ENCODE peak calls at places on chromosome 20, in ten cellular contexts. H is dorsolateral prefrontal cortex; K is right cardiac atrium; U is psoas muscle; Q is A549; N is ascending aorta; P is HepG2; O is CD4-positive, CD25-positive, alpha-beta regulatory T cell; X is tibial nerve; S is stomach. I is an unnamed sample.

GRCh38 chr20:38165089-38165965 is at the start of gene TGM2:
- DNase-seq in Q (peak), X (no peak), P (peak), U (peak), H (no peak), K (peak), S (peak), O (no peak), N (peak), I (peak)

GRCh38 chr20:37911262-37911661 is 8.3 kb downstream of the VSTM2L start:
- DNase-seq in K (no peak), S (no peak), Q (no peak), U (no peak), O (no peak), N (no peak), H (no peak), P (no peak), X (no peak), I (no peak)

GRCh38 chr20:38680492-38681118 is 43.7 kb upstream of the SLC32A1 start:
- DNase-seq in H (no peak), S (no peak), U (no peak), P (peak), N (no peak), O (no peak), X (no peak), K (no peak), Q (peak), I (no peak)

GRCh38 chr20:41352106-41352505 is 11.5 kb downstream of the LPIN3 start:
- DNase-seq in K (no peak), H (no peak), N (no peak), U (no peak), P (no peak), S (no peak), O (no peak), X (no peak), Q (peak), I (no peak)

GRCh38 chr20:52047811-52048302 is 143.7 kb downstream of the ZFP64 start:
- DNase-seq in Q (no peak), H (no peak), U (no peak), X (no peak), K (no peak), O (no peak), N (no peak), P (no peak), S (no peak), I (no peak)

GRCh38 chr20:4814696-4815252 is 93.1 kb downstream of the PRND start:
- DNase-seq in P (no peak), H (no peak), Q (no peak), K (no peak), X (no peak), N (no peak), U (no peak), O (peak), S (peak), I (peak)

GRCh38 chr20:11352041-11352440 is 565.7 kb upstream of the BTBD3 start:
- DNase-seq in S (no peak), X (no peak), P (no peak), H (no peak), K (no peak), N (no peak), Q (no peak), U (no peak), O (no peak), I (no peak)

GRCh38 chr20:44113642-44113945 is 73.4 kb downstream of the JPH2 start:
- DNase-seq in X (no peak), N (no peak), K (no peak), S (no peak), H (no peak), U (no peak), O (no peak), Q (no peak), P (no peak), I (no peak)

GRCh38 chr20:5150226-5151076 is 23.6 kb downstream of the CDS2 start:
- DNase-seq in K (no peak), N (no peak), S (no peak), Q (peak), P (peak), H (no peak), U (peak), O (no peak), X (no peak), I (no peak)

GRCh38 chr20:10679269-10679668 is 5.5 kb upstream of the JAG1 start:
- DNase-seq in P (no peak), X (no peak), O (no peak), U (no peak), N (no peak), K (no peak), Q (no peak), S (no peak), H (no peak), I (no peak)

GRCh38 chr20:56003966-56004365 is 1.4 kb downstream of the CBLN4 start:
- DNase-seq in Q (no peak), O (no peak), K (no peak), N (no peak), P (no peak), H (peak), S (no peak), U (no peak), X (no peak), I (no peak)

GRCh38 chr20:61056627-61057312 is 195.3 kb upstream of the CDH4 start:
- DNase-seq in X (no peak), H (no peak), S (peak), U (no peak), O (no peak), P (no peak), N (no peak), Q (no peak), K (no peak), I (no peak)

GRCh38 chr20:53926428-53927028 is 143.9 kb downstream of the BCAS1 start:
- DNase-seq in S (peak), Q (peak), P (peak), H (no peak), N (peak), K (no peak), U (no peak), X (no peak), O (no peak), I (no peak)

GRCh38 chr20:35207950-35208611 is 18.4 kb upstream of the MMP24 start:
- DNase-seq in H (peak), X (peak), Q (peak), S (peak), N (no peak), O (peak), P (peak), K (peak), U (peak), I (peak)

GRCh38 chr20:59672576-59672975 is 68.2 kb downstream of the PHACTR3 start:
- DNase-seq in K (no peak), X (no peak), U (no peak), Q (no peak), H (no peak), N (no peak), O (no peak), S (no peak), P (no peak), I (no peak)

GRCh38 chr20:56573989-56574388 is 40.9 kb downstream of the FAM209B start:
- DNase-seq in O (no peak), N (no peak), K (no peak), Q (no peak), U (no peak), S (no peak), X (no peak), H (no peak), P (no peak), I (no peak)

GRCh38 chr20:35146299-35146921 is 726 bp downstream of the EDEM2 start:
- DNase-seq in Q (no peak), S (no peak), P (peak), X (no peak), K (no peak), H (peak), O (no peak), N (no peak), U (no peak), I (no peak)

GRCh38 chr20:36173451-36173933 is 19.0 kb downstream of the EPB41L1 start:
- DNase-seq in Q (no peak), S (no peak), K (peak), X (no peak), O (no peak), U (no peak), H (peak), P (no peak), N (no peak), I (no peak)

GRCh38 chr20:2515203-2515602 is 6.5 kb upstream of the ZNF343 start:
- DNase-seq in P (no peak), X (no peak), K (no peak), S (no peak), O (no peak), N (no peak), H (no peak), Q (no peak), U (no peak), I (no peak)

GRCh38 chr20:61964675-61965605 is 100.7 kb downstream of the TAF4 start:
- DNase-seq in S (no peak), N (no peak), Q (no peak), H (no peak), P (no peak), X (no peak), K (no peak), O (no peak), U (no peak), I (no peak)

GRCh38 chr20:4090756-4091331 is 75.5 kb upstream of the RNF24 start:
- DNase-seq in H (no peak), S (peak), X (no peak), Q (peak), P (peak), K (no peak), N (no peak), U (no peak), O (no peak), I (no peak)

GRCh38 chr20:5001174-5002076 is at the start of gene SLC23A2:
- DNase-seq in O (peak), K (peak), Q (peak), S (peak), H (peak), P (no peak), N (no peak), U (peak), X (no peak), I (peak)

GRCh38 chr20:17304785-17305184 is 77.9 kb downstream of the PCSK2 start:
- DNase-seq in H (no peak), N (no peak), P (no peak), U (no peak), K (no peak), O (no peak), S (no peak), Q (no peak), X (no peak), I (no peak)

GRCh38 chr20:61658563-61658962 is 406.5 kb downstream of the CDH4 start:
- DNase-seq in U (peak), O (no peak), K (no peak), P (no peak), X (no peak), N (no peak), S (no peak), Q (no peak), H (no peak), I (no peak)

GRCh38 chr20:40336530-40336929 is 352.5 kb downstream of the MAFB start:
- DNase-seq in U (no peak), N (no peak), H (no peak), S (no peak), O (no peak), P (no peak), Q (no peak), K (no peak), X (no peak), I (no peak)

GRCh38 chr20:45432294-45432693 is 16.4 kb downstream of the PIGT start:
- DNase-seq in P (no peak), Q (no peak), K (no peak), X (no peak), U (no peak), H (no peak), N (no peak), S (no peak), O (no peak), I (no peak)

GRCh38 chr20:44495257-44495656 is 19.6 kb downstream of the TTPAL start:
- DNase-seq in O (no peak), K (no peak), X (no peak), U (no peak), N (no peak), S (no peak), P (peak), Q (peak), H (no peak), I (no peak)

GRCh38 chr20:2173186-2173585 is 71.6 kb downstream of the STK35 start:
- DNase-seq in K (no peak), N (no peak), S (peak), H (no peak), Q (no peak), U (no peak), O (no peak), P (no peak), X (no peak), I (no peak)

GRCh38 chr20:33443006-33443511 is 504 bp downstream of the SNTA1 start:
- DNase-seq in Q (no peak), U (peak), P (no peak), K (peak), X (no peak), H (peak), S (peak), N (no peak), O (peak), I (peak)

GRCh38 chr20:51665543-51666118 is 102.6 kb downstream of the ATP9A start:
- DNase-seq in Q (no peak), X (no peak), P (no peak), O (no peak), S (no peak), N (no peak), K (no peak), U (no peak), H (no peak), I (no peak)

GRCh38 chr20:39897781-39898466 is 791.1 kb downstream of the MAFB start:
- DNase-seq in P (no peak), S (no peak), K (no peak), N (no peak), H (no peak), Q (no peak), U (no peak), O (no peak), X (no peak), I (no peak)

GRCh38 chr20:21433329-21433890 is 36.1 kb upstream of the NKX2-4 start:
- DNase-seq in U (no peak), O (no peak), K (no peak), Q (peak), P (no peak), H (no peak), N (no peak), S (no peak), X (no peak), I (no peak)

GRCh38 chr20:59413326-59413865 is 113.0 kb downstream of the EDN3 start:
- DNase-seq in U (no peak), X (no peak), K (no peak), O (no peak), N (no peak), S (no peak), P (no peak), H (no peak), Q (no peak), I (no peak)

GRCh38 chr20:44598413-44599290 is 16.3 kb downstream of the PKIG start:
- DNase-seq in X (no peak), O (no peak), S (no peak), P (no peak), U (peak), Q (no peak), N (no peak), H (no peak), K (peak), I (peak)

GRCh38 chr20:20850407-20850806 is 138.0 kb upstream of the RALGAPA2 start:
- DNase-seq in N (no peak), S (no peak), X (no peak), O (no peak), H (no peak), P (no peak), Q (no peak), K (no peak), U (no peak), I (no peak)

GRCh38 chr20:5100684-5101347 is 18.9 kb downstream of the PCNA start:
- DNase-seq in P (peak), K (peak), N (no peak), U (peak), H (peak), Q (peak), X (peak), O (peak), S (peak), I (peak)

GRCh38 chr20:38599410-38599882 is 2.2 kb upstream of the ARHGAP40 start:
- DNase-seq in X (no peak), K (peak), P (peak), U (peak), N (no peak), Q (no peak), H (no peak), O (no peak), S (peak), I (peak)

GRCh38 chr20:62351469-62352401 is 15.4 kb downstream of the LAMA5 start:
- DNase-seq in S (no peak), P (no peak), N (no peak), Q (no peak), O (no peak), U (no peak), H (no peak), X (no peak), K (peak), I (no peak)

GRCh38 chr20:32070690-32071213 is 18.7 kb downstream of the HCK start:
- DNase-seq in X (no peak), K (no peak), N (no peak), P (no peak), Q (no peak), H (no peak), U (no peak), S (no peak), O (no peak), I (no peak)

GRCh38 chr20:32064667-32065066 is 12.6 kb downstream of the HCK start:
- DNase-seq in O (no peak), H (no peak), P (no peak), X (no peak), S (no peak), N (no peak), Q (no peak), K (no peak), U (no peak), I (no peak)

GRCh38 chr20:32068174-32068573 is 16.1 kb downstream of the HCK start:
- DNase-seq in P (no peak), H (no peak), U (no peak), Q (no peak), X (no peak), N (no peak), S (no peak), O (no peak), K (no peak), I (no peak)

GRCh38 chr20:32070282-32070681 is 18.2 kb downstream of the HCK start:
- DNase-seq in H (no peak), O (no peak), P (no peak), U (no peak), K (no peak), Q (no peak), S (no peak), N (no peak), X (no peak), I (no peak)

GRCh38 chr20:32067234-32067821 is 15.3 kb downstream of the HCK start:
- DNase-seq in K (no peak), H (no peak), P (no peak), O (no peak), U (no peak), S (no peak), N (no peak), Q (peak), X (no peak), I (no peak)
- H3K27ac ChIP-seq in K (no peak), H (no peak), P (no peak), O (no peak), U (no peak), S (no peak), N (no peak), Q (no peak), X (no peak), I (no peak)

DNA sequence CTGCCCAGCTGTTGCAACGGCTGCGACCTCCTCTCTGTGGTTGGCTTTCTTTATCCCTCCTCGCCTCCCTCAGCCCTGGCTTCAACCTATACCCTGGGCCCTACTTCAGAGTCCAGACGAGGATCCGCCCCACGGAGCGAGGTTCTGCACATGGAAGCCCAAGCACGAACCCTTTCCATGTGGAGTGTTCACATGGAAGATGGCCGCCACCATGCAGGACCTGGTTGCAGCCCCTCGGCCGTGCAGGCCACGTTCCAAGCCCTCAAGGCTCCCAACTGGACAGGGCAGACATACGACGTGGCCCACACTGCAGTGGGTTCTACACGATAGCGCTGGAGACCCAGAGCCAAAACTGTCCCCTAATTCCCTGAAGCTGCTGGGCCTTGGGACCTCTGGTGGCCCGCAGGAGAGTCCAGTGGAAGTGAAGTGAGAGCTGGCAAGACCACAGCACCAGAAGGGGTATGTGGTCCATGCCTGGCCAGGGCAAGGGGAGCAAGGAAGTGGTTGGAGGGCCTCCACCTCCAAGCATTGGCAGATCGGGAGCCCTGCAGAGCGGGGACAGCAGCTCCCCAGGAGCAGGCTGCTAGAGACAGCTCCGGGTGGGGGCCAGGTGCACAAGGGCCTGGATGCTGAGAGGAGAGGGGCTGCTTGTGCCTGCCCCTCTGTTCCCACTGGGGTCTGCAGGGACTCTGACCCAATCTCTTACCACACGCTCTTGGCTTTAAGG is 69.8 kb downstream of the GINS1 start:
- DNase-seq in N (no peak), K (no peak), P (no peak), X (no peak), O (no peak), Q (no peak), H (no peak), U (no peak), S (no peak), I (no peak)
- H3K4me3 ChIP-seq in N (no peak), K (no peak), P (no peak), X (no peak), O (no peak), Q (no peak), H (no peak), U (no peak), S (no peak), I (no peak)

GRCh38 chr20:57834306-57834863 is 124.6 kb upstream of the PMEPA1 start:
- DNase-seq in H (no peak), U (no peak), P (no peak), K (no peak), X (no peak), N (no peak), O (no peak), S (no peak), Q (no peak), I (no peak)

GRCh38 chr20:57835462-57836455 is 125.9 kb upstream of the PMEPA1 start:
- DNase-seq in U (no peak), H (no peak), P (no peak), Q (no peak), N (no peak), K (no peak), S (no peak), O (no peak), X (no peak), I (no peak)

GRCh38 chr20:57831992-57832585 is 122.3 kb upstream of the PMEPA1 start:
- DNase-seq in Q (no peak), U (no peak), P (no peak), N (no peak), X (no peak), S (no peak), O (no peak), K (no peak), H (no peak), I (no peak)

GRCh38 chr20:57837208-57838035 is 127.6 kb upstream of the PMEPA1 start:
- DNase-seq in P (no peak), O (no peak), S (no peak), U (no peak), N (no peak), K (no peak), X (no peak), Q (no peak), H (no peak), I (no peak)

DNA sequence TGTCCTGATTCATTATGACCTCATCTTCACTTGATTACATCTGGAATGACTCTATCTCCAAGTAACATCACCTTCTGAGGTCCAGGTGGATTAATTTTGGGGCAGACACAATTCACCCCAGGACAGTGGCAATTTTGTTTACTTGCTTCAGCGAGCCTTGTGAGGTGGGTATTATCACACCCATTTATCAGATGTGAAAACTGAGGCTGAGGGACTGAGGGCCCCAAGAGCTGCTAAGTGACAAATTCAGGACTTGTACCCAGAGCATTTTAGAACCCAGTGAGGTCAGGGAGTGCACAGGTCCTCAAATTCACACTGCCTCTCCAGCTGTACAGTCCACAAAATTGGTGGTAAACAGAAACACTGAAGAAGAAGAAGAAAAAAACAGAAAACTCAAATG is 125.2 kb upstream of the PMEPA1 start:
- DNase-seq in P (no peak), O (no peak), N (no peak), S (no peak), X (no peak), U (no peak), Q (no peak), H (no peak), K (no peak), I (no peak)
- H3K27ac ChIP-seq in P (no peak), O (no peak), N (no peak), S (no peak), X (no peak), U (no peak), Q (peak), H (no peak), K (no peak), I (no peak)

GRCh38 chr20:58260006-58260405 is 31.6 kb upstream of the ANKRD60 start:
- DNase-seq in S (no peak), H (no peak), P (no peak), K (no peak), O (no peak), N (no peak), Q (no peak), U (no peak), X (no peak), I (no peak)
- H3K4me3 ChIP-seq in S (no peak), H (no peak), P (no peak), K (no peak), O (no peak), N (no peak), Q (no peak), U (no peak), X (no peak), I (no peak)

GRCh38 chr20:15022921-15023320 is 685.5 kb upstream of the FLRT3 start:
- DNase-seq in O (no peak), Q (no peak), U (no peak), P (no peak), H (no peak), K (no peak), X (no peak), N (no peak), S (no peak), I (no peak)
- H3K27ac ChIP-seq in O (no peak), Q (no peak), U (no peak), P (no peak), H (no peak), K (no peak), X (no peak), N (no peak), S (no peak), I (no peak)